ENCODE peak calls at places on chromosomes 3 and 15, in five cellular contexts. O is HepG2, C is A549, X is HCT116, V is K562. N is an unnamed sample.

GRCh38 chr3:46998121-46998851 is 18.8 kb downstream of the NBEAL2 start:
- DNase-seq in C (peak), X (peak), V (peak), O (peak), N (peak)

GRCh38 chr3:14454644-14455310 is 52.4 kb downstream of the SLC6A6 start:
- DNase-seq in X (no peak), V (no peak), C (no peak), O (no peak), N (no peak)

GRCh38 chr3:24242012-24242698 is 252.5 kb downstream of the THRB start:
- DNase-seq in C (peak), V (no peak), O (no peak), X (no peak), N (no peak)

GRCh38 chr3:105401691-105402149 is 35.0 kb downstream of the ALCAM start:
- DNase-seq in O (no peak), V (no peak), C (peak), X (peak), N (no peak)

GRCh38 chr3:99902091-99902490 is 84.4 kb downstream of the CMSS1 start:
- DNase-seq in V (no peak), O (no peak), C (no peak), X (no peak), N (no peak)

GRCh38 chr3:177177670-177178295 is 19.5 kb downstream of the TBL1XR1 start:
- DNase-seq in V (no peak), C (no peak), O (no peak), X (no peak), N (no peak)

GRCh38 chr3:49903451-49904424 is at the start of gene MST1R:
- DNase-seq in X (peak), C (peak), V (peak), O (peak), N (no peak)

GRCh38 chr3:53375019-53375418 is 27.7 kb upstream of the DCP1A start:
- DNase-seq in X (peak), O (peak), V (peak), C (peak), N (peak)

GRCh38 chr3:50510325-50510724 is 6.9 kb upstream of the CACNA2D2 start:
- DNase-seq in C (no peak), V (no peak), X (no peak), O (no peak), N (peak)

GRCh38 chr3:47485812-47486211 is 10.1 kb upstream of the SCAP start:
- DNase-seq in V (no peak), C (no peak), X (no peak), O (no peak), N (no peak)

GRCh38 chr15:31164573-31164912 is 63.0 kb upstream of the TRPM1 start:
- DNase-seq in C (no peak), O (no peak), X (no peak), V (no peak), N (no peak)

GRCh38 chr15:67784856-67785430 is 40.4 kb upstream of the SKOR1 start:
- DNase-seq in O (no peak), C (no peak), V (no peak), X (no peak), N (no peak)

GRCh38 chr15:62306851-62307504 is 141.9 kb upstream of the C2CD4B start:
- DNase-seq in X (peak), C (peak), O (peak), V (peak), N (peak)

GRCh38 chr3:66442254-66443249 is 58.3 kb downstream of the LRIG1 start:
- DNase-seq in X (no peak), C (no peak), O (peak), V (no peak), N (no peak)

GRCh38 chr3:156217674-156218352 is 97.4 kb downstream of the KCNAB1 start:
- DNase-seq in C (no peak), V (no peak), X (no peak), O (no peak), N (no peak)

GRCh38 chr3:42662037-42662812 is 8.7 kb downstream of the ZBTB47 start:
- DNase-seq in V (no peak), C (no peak), O (no peak), X (no peak), N (no peak)

DNA sequence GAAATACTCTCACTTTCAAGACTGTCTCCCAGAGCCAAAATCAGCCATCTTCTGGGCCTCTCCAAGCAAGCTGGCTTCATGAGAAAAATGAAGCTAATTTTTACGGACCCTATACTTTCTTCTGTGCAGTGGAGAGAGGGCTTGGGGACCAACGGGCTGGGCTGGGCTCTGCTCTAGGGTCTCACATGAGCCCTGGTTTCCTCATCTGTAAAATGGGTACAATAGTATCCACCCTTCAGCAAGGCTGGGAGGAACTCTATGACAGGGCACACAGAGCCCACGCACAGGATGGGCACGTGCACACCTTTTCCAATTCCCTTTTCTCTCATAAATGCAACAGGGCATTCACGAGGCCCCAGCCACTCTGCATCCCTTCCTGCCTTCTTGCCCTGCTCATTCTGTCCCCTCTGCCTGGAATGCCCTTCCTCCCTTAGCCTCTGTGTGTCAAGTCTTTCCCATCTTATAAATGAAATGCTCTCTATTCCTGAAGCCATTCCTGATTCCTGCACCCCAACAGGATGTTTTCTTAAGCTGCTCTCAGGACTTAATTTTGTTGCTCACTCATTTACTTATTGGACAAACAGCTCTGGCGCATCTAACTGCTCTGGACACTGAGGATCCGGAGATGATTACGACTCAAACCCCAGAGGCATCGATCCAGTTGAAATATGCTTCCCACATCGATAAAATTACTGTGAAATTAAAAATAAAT is 32.9 kb upstream of the SEC13 start:
- DNase-seq in C (no peak), X (no peak), V (no peak), O (no peak), N (no peak)
- TF ChIP-seq MAX in C (no peak), X (no peak), V (no peak), O (no peak), N (no peak)

DNA sequence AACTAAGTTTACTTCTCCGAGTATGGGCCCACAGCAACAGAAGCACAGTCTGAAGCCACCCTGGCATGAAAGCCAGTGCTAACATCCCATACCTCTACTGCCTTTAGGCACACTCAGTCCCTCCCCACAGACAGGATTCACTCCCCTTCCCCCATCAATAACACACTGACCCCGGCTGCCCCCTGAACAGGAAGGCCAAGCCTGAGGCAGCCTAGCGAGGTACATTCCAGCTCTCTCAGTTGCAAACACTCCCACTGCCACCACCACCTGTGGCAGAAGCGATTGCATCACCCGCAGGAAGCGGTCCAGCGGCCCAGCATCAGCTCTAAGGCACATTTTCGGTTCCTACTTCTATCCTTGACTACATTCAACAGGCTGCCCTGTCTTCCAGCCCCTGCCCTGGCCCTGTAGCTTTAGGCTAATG is 7.0 kb upstream of the BMF start:
- DNase-seq in V (no peak), X (no peak), O (peak), C (no peak), N (peak)
- TF ChIP-seq POLR2A in V (no peak), X (no peak), O (no peak), C (no peak), N (no peak)

DNA sequence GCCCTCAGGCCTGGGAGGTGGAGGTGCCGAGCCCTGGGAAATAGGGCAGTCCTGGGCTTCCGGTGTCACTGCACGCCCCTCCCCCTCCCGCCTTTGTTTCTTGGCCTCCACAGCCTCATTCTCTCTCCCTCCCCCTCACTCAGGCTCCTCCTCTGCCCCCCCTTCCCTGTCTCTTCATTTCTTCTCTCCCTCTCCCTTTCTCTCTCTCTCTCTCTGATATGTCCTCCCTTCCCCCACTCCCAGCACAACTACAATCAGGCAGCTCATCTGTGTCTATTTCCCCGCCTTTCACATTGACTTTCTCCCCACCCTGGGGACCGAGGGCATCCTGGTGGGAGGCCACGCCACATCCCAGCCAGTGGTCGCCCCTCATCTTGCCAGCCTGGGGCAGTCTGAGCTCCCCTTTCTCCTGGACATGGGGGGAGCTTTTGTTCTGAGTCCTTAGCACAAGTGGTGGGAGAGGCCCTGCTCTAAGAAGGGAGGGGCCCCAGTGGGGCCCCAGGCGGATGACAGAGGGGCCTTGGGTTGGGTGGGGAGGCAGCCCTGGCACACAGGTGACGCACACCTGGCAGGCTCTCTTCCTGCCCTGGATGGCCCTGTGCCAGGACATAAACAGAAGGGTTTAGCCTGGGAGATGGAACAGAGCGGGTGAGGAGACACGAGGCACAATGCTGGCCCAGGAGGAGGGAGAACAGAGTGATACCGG is 40.1 kb downstream of the IDH2 start:
- DNase-seq in C (no peak), V (peak), O (no peak), X (no peak), N (peak)
- H3K4me3 ChIP-seq in C (no peak), V (no peak), O (no peak), X (no peak), N (no peak)

GRCh38 chr15:78638658-78639314 is 2.2 kb downstream of the CHRNB4 start:
- DNase-seq in V (peak), C (peak), O (peak), X (peak), N (peak)
- TF ChIP-seq MAX in V (no peak), C (no peak), O (no peak), X (no peak), N (no peak)

GRCh38 chr15:44662478-44663409 is 718 bp downstream of the SPG11 start:
- DNase-seq in V (peak), C (peak), O (peak), X (peak), N (peak)
- TF ChIP-seq POLR2A in V (no peak), C (no peak), O (peak), X (no peak), N (no peak)

GRCh38 chr15:81293728-81294500 is 30.0 kb downstream of the STARD5 start:
- DNase-seq in O (no peak), V (no peak), X (no peak), C (no peak), N (peak)
- H3K4me3 ChIP-seq in O (no peak), V (no peak), X (no peak), C (no peak), N (peak)

GRCh38 chr3:63278171-63278999 is at the start of gene SYNPR:
- DNase-seq in O (no peak), V (no peak), C (no peak), X (no peak), N (no peak)
- TF ChIP-seq MAX in O (no peak), V (no peak), C (no peak), X (no peak), N (no peak)

DNA sequence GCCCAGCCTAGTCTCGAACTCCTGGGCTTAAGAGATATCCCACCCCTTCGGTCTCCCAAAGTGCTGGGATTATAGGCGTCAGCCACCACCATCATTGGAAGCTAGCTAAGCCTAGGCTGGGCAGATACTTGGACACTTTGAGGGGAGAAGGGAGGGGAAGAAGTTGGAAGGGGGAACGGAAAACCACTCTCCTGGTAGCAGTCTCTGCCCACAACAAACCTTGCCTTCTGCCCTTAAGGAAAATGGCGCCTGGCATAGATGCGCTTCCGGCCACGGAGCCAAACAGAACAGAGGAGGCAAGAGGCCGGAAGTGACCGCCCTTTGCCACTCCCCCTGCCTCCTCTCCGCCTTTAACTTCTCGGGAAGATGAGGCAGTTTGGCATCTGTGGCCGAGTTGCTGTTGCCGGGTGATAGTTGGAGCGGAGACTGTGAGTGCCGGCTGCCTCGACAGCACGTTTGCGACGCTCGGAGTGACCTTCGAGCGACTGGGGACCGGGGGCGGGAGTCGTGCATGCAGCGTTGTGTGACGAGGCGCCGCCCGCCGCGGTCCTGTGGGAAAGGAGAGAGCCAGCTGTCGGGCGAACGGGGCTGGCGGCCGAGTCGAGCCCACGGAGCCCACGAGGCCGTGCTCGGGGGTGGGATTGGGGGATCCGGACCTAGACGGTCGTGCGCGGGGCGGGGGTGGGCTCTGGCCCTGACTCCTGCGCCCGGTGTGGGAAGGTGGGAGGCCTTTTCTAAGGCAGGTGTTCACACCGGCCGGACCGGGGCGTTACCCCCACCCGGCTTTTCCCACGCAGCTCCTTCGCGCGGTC is at the start of gene MFN1:
- DNase-seq in X (peak), O (peak), C (peak), V (peak), N (peak)
- TF ChIP-seq POLR2A in X (no peak), O (peak), C (peak), V (peak), N (peak)

DNA sequence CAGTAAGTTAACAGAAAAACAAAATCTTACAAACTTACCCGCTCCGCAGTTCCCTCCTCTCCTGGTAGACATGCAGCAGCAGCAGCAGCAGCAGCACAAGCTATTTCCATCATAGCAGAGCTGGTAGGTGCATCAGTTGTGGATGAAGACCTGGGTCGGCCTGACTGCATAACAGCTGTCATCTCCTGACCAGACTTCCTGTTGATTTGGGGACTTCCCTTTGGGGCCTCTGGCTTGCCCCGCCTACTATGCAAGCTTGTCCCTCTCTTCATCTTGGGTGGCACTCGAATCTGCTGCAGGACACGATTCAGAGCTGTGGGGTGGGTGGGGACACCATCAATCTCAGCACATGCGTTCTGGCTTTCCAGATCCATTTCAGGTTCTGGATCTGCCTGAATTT is 65.7 kb downstream of the TMCC1 start:
- DNase-seq in V (no peak), O (no peak), X (no peak), C (no peak), N (peak)
- H3K4me3 ChIP-seq in V (no peak), O (no peak), X (no peak), C (no peak), N (no peak)